ENCODE peak calls at places on chromosomes 1 and 21, in five cellular contexts. J is A549, V is IMR-90, R is GM12878, D is SK-N-SH. O is an unnamed sample.
A peak's percentile ranks its signal among the peaks of the same experiment; 100 is the strongest.

GRCh38 chr1:192256674-192257334 is 60.0 kb upstream of the RGS21 start:
- DNase-seq in J (no peak), V (no peak), R (no peak), D (no peak), O (no peak)

GRCh38 chr21:36113647-36114428 is 21.0 kb upstream of the CBR3 start:
- DNase-seq in J (peak; percentile 61), V (no peak), R (no peak), D (no peak), O (no peak)

GRCh38 chr1:171107969-171108368 is 17.3 kb downstream of the FMO3 start:
- DNase-seq in J (no peak), V (no peak), R (no peak), D (no peak), O (no peak)

GRCh38 chr1:215631489-215631888 is 64.4 kb downstream of the KCTD3 start:
- DNase-seq in J (peak; percentile 16), V (peak; percentile 74), R (no peak), D (no peak), O (no peak)

GRCh38 chr1:143699115-143699514 is 272.7 kb downstream of the FAM72C start:
- DNase-seq in J (no peak), V (no peak), R (no peak), D (no peak), O (no peak)

GRCh38 chr1:161261859-161262225 is 3.3 kb downstream of the PCP4L1 start:
- DNase-seq in J (no peak), V (no peak), R (no peak), D (no peak), O (no peak)

GRCh38 chr1:174021611-174022079 is 512 bp downstream of the RC3H1 start:
- DNase-seq in J (peak; percentile 59), V (peak; percentile 35), R (no peak), D (peak; percentile 72), O (peak; percentile 76)

GRCh38 chr1:87894041-87894440 is 565.4 kb downstream of the LMO4 start:
- DNase-seq in J (no peak), V (no peak), R (no peak), D (no peak), O (no peak)

GRCh38 chr1:181141431-181141910 is 53.0 kb downstream of the IER5 start:
- DNase-seq in J (peak; percentile 85), V (peak; percentile 95), R (no peak), D (no peak), O (peak; percentile 83)

GRCh38 chr1:115765091-115765490 is 3.4 kb downstream of the CASQ2 start:
- DNase-seq in J (no peak), V (no peak), R (no peak), D (no peak), O (no peak)

GRCh38 chr1:54124472-54124871 is 28.3 kb downstream of the CDCP2 start:
- DNase-seq in J (no peak), V (no peak), R (no peak), D (no peak), O (no peak)

GRCh38 chr1:107874221-107874620 is 90.8 kb downstream of the VAV3 start:
- DNase-seq in J (no peak), V (no peak), R (no peak), D (no peak), O (no peak)

GRCh38 chr21:39159342-39160063 is 23.7 kb downstream of the PSMG1 start:
- DNase-seq in J (no peak), V (peak; percentile 59), R (no peak), D (no peak), O (no peak)

GRCh38 chr1:84634536-84635205 is 55.6 kb downstream of the SSX2IP start:
- DNase-seq in J (peak; percentile 7), V (no peak), R (no peak), D (no peak), O (no peak)

GRCh38 chr1:84635261-84635848 is 54.9 kb downstream of the SSX2IP start:
- DNase-seq in J (no peak), V (no peak), R (no peak), D (no peak), O (no peak)

GRCh38 chr1:84632142-84632541 is 57.9 kb upstream of the CTBS start:
- DNase-seq in J (no peak), V (no peak), R (no peak), D (no peak), O (no peak)

DNA sequence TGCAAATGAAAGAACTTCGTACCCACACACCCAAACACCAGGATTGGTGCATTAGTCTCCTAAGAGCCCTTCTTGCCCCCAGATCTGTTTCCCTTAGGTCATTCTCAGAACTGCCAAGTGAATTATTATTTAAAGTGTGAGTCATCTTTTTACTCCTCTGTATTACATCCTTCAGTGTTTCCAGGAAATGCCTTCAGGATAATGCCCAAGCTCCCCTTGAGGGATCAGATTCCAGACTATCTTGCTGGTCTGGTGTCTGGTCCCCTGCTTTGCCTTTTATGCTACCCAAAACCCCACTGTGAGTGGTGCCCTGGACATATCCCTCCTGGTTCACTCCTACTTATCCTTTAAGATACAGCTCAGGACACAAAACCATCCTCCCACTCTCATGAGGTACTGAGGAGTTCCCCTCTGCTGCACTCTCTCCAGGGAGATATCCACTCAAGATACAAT is 57.3 kb downstream of the SSX2IP start:
- DNase-seq in J (peak; percentile 70), V (peak; percentile 83), R (no peak), D (no peak), O (no peak)
- TF ChIP-seq RCOR1 in J (no peak), V (peak; percentile 35), R (no peak), D (no peak), O (peak; percentile 28)

DNA sequence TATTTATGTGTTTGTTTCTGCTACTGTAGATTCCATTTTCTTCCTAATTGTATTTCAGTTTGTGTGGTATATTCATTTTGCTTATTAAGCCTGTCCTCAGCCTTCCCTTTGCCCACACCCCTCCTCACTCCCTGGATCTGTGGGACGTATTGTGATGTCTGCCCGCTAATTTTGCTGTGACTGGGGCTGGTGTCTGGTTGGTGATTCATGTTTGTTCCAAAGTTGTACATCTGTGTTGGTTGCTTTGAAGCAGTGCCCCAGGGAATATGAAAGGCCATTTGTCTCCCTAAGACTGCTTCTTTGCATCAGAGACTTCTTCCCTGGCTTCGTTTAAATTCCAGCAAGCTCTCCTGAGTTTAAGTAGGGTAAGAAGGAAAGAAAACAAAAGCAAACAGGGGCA is 289.5 kb upstream of the SGIP1 start:
- DNase-seq in J (no peak), V (no peak), R (no peak), D (peak; percentile 31), O (no peak)
- TF ChIP-seq RCOR1 in J (no peak), V (no peak), R (no peak), D (no peak), O (no peak)

DNA sequence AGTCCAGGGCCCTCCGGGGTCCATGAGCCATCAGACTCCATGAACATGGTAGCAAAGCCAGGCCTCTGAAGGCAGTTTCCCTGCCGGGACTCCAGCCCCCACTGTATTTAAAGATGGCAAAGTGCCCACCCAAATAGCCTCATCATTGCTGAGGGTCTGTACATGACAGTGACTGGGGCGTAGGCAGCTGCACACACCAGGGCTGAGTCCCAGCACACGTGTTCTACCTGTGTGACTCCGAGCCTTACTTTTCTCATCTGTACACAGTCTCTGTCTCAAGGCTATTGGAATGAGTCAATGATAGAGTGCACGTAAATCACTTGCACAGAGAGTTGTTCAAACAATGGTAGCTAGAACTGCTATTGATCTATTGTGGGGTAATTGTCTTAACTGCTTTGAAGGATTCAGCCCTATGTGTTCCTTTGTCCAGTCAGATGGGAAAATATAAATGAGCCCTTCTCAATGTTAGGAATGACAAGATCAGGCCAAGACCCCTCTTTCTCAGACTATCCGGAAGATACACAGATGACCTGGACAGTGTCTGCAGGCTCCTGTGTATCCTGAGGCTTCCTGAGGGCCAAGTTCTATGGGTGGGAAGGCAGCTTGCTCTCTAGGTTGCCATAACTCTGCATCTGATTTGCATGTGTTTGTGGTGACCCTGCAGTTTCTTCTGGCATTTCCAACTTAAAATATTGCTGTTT is 48.9 kb downstream of the RASSF5 start:
- DNase-seq in J (no peak), V (no peak), R (no peak), D (no peak), O (no peak)
- TF ChIP-seq RCOR1 in J (no peak), V (no peak), R (no peak), D (no peak), O (no peak)

DNA sequence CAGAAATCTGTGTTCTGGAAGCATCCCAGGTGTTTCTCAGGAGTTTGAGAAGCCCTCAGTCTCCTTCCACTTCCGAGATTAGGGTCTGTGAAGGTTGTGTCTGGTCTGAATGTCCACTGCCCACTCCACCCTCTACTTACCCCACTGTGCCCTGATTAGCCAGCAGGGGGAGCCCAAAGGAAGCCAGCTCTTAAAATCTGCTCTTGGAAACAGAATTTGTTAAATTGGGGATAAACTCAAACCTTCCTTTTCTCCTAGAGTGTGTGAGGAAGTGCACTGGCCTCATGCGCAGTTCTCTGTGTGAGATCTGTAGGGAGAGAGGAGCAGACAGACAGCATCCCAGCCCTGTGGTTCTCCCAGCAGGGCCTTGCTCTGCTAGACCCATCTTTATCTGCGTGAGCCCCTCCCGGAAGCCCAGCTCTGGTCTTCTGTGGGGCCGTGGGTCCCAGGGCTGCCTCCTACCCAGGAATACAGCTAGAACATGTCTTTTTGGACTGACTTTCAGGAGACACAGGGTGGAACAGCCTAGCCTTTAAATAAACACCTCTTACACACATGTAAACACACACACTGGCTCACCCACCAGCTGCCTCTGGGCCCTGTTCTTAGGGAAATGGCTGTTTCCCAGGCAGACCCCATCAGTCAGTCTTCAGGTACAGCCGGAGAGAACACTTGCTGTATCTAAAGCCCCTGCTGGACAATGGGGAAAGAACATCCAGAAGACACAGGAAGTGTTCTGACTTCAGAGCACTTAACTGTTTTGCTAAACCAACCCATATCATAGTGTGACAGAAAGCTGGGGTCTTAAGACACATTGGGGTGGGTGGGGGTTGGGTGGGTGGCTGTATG is 52.2 kb downstream of the SMYD2 start:
- DNase-seq in J (peak; percentile 39), V (peak; percentile 65), R (no peak), D (peak; percentile 72), O (peak; percentile 62)
- TF ChIP-seq RCOR1 in J (no peak), V (no peak), R (no peak), D (no peak), O (no peak)